ENCODE peak calls at places on chromosomes 16 and 17, in ten cellular contexts. B is mucosa of descending colon, D is cardiac muscle cell, H is adrenal gland, C is H1, K is PC-3, R is fibroblast of the aortic adventitia, A is AG04449, S is GM20000, O is HFF-Myc. N is an unnamed sample.

GRCh38 chr17:62134397-62134796 is 69.3 kb upstream of the MED13 start:
- DNase-seq in C (no peak), R (peak; percentile 6), O (no peak), B (no peak), H (no peak), K (no peak), D (no peak), A (peak; percentile 21), S (no peak), N (no peak)

GRCh38 chr17:17710728-17711541 is 29.7 kb downstream of the RAI1 start:
- DNase-seq in B (peak; percentile 88), R (peak; percentile 82), A (peak; percentile 67), S (no peak), C (peak; percentile 74), H (peak; percentile 91), O (peak; percentile 81), D (no peak), K (peak; percentile 95), N (peak; percentile 87)

GRCh38 chr16:81730090-81731051 is 48.7 kb upstream of the PLCG2 start:
- DNase-seq in S (peak; percentile 74), D (peak; percentile 90), R (peak; percentile 73), H (peak; percentile 85), C (peak; percentile 99), K (peak; percentile 44), O (peak; percentile 55), B (peak; percentile 91), A (peak; percentile 3), N (peak; percentile 88)

GRCh38 chr17:77049440-77049839 is 91.3 kb upstream of the SEC14L1 start:
- DNase-seq in H (no peak), C (no peak), A (no peak), O (peak; percentile 7), D (peak; percentile 64), R (no peak), K (no peak), B (no peak), S (no peak), N (no peak)

GRCh38 chr17:37824534-37825485 is 80.0 kb upstream of the HNF1B start:
- DNase-seq in R (peak; percentile 71), A (no peak), S (no peak), D (peak; percentile 13), B (no peak), O (peak; percentile 83), K (peak; percentile 63), H (peak; percentile 29), C (no peak), N (peak; percentile 85)

GRCh38 chr16:351804-352520 is 561 bp downstream of the AXIN1 start:
- DNase-seq in K (no peak), S (no peak), R (peak; percentile 18), C (no peak), A (no peak), B (peak; percentile 71), O (no peak), D (peak; percentile 52), H (no peak), N (no peak)

GRCh38 chr17:50763716-50764450 is 3.4 kb downstream of the ANKRD40CL start:
- DNase-seq in B (no peak), K (peak; percentile 29), D (no peak), C (no peak), R (no peak), H (no peak), S (no peak), A (no peak), O (no peak), N (no peak)

GRCh38 chr17:9512323-9513168 is 63.1 kb downstream of the STX8 start:
- DNase-seq in A (peak; percentile 5), D (no peak), S (no peak), H (no peak), K (peak; percentile 71), C (no peak), B (no peak), O (no peak), R (peak; percentile 47), N (peak; percentile 86)

GRCh38 chr17:21124096-21124495 is 2.7 kb upstream of the DHRS7B start:
- DNase-seq in O (no peak), C (no peak), A (no peak), B (no peak), H (no peak), D (no peak), R (no peak), K (peak; percentile 16), S (no peak), N (no peak)

GRCh38 chr17:20235747-20236146 is 226.6 kb downstream of the SPECC1 start:
- DNase-seq in H (no peak), R (no peak), B (no peak), D (no peak), O (no peak), S (no peak), A (no peak), K (no peak), C (no peak), N (no peak)

GRCh38 chr16:69294051-69294450 is 17.1 kb upstream of the VPS4A start:
- DNase-seq in O (no peak), C (no peak), B (no peak), D (no peak), K (no peak), A (no peak), H (no peak), S (no peak), R (no peak), N (no peak)

GRCh38 chr16:21281698-21282389 is 3.8 kb upstream of the CRYM start:
- DNase-seq in A (no peak), K (no peak), H (no peak), B (no peak), R (no peak), O (no peak), S (no peak), D (no peak), C (no peak), N (no peak)

GRCh38 chr17:72362466-72363335 is 241.9 kb downstream of the SOX9 start:
- DNase-seq in D (no peak), C (no peak), S (no peak), O (no peak), R (peak; percentile 53), A (no peak), H (no peak), K (peak; percentile 97), B (no peak), N (peak; percentile 82)

GRCh38 chr16:88489163-88489721 is 36.2 kb downstream of the ZFPM1 start:
- DNase-seq in A (no peak), H (no peak), K (no peak), R (no peak), D (no peak), O (no peak), B (no peak), S (no peak), C (no peak), N (no peak)

GRCh38 chr16:88491001-88491559 is 38.0 kb downstream of the ZFPM1 start:
- DNase-seq in D (no peak), S (no peak), H (no peak), R (no peak), B (no peak), A (no peak), O (no peak), C (no peak), K (no peak), N (no peak)

GRCh38 chr16:88486398-88487123 is 33.5 kb downstream of the ZFPM1 start:
- DNase-seq in O (no peak), D (no peak), B (no peak), A (no peak), K (no peak), S (no peak), C (no peak), R (no peak), H (no peak), N (no peak)

GRCh38 chr16:88487124-88487432 is 34.0 kb downstream of the ZFPM1 start:
- DNase-seq in B (no peak), R (no peak), A (no peak), D (no peak), C (no peak), K (no peak), S (no peak), O (no peak), H (no peak), N (no peak)

GRCh38 chr16:88487920-88488842 is 35.1 kb downstream of the ZFPM1 start:
- DNase-seq in C (no peak), R (no peak), B (peak; percentile 93), K (no peak), D (no peak), H (no peak), A (no peak), O (no peak), S (no peak), N (no peak)
- TF ChIP-seq CTCF in C (peak; percentile 36), R (no peak), B (no peak), K (no peak), D (no peak), H (no peak), A (no peak), O (no peak), S (no peak), N (no peak)

GRCh38 chr17:3602499-3602898 is 6.7 kb downstream of the TRPV1 start:
- DNase-seq in S (peak; percentile 43), R (peak; percentile 36), K (no peak), H (peak; percentile 25), C (peak; percentile 64), A (no peak), B (no peak), O (no peak), D (peak; percentile 59), N (peak; percentile 22)
- TF ChIP-seq CTCF in S (no peak), R (peak; percentile 47), K (peak; percentile 43), H (peak; percentile 37), C (peak; percentile 80), A (no peak), B (no peak), O (peak; percentile 36), D (peak; percentile 38), N (peak; percentile 43)

DNA sequence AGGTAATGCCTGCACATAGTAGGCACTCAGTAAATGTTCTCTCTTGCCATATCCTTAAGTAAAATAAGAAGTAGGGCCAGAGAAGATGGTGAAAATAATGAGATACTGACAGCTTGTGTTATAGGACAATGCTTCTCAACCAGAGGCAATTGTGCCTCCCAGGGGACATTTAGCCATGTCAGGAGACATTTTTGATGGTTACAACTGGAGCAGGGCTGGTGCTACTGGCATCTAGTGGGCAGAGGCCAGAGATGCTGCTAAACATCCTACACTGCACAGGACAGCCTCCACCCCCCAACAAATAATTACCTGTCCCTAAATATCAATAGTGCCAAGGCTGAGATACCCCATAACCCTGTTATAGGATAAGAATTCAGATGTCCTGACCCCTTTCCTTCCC is 1.7 kb downstream of the RAD51D start:
- DNase-seq in S (no peak), O (no peak), K (peak; percentile 50), C (no peak), R (peak; percentile 26), A (no peak), D (no peak), H (no peak), B (no peak), N (peak; percentile 32)
- TF ChIP-seq CTCF in S (no peak), O (peak; percentile 26), K (peak; percentile 65), C (peak; percentile 8), R (peak; percentile 18), A (peak; percentile 31), D (peak; percentile 18), H (no peak), B (no peak), N (peak; percentile 54)

DNA sequence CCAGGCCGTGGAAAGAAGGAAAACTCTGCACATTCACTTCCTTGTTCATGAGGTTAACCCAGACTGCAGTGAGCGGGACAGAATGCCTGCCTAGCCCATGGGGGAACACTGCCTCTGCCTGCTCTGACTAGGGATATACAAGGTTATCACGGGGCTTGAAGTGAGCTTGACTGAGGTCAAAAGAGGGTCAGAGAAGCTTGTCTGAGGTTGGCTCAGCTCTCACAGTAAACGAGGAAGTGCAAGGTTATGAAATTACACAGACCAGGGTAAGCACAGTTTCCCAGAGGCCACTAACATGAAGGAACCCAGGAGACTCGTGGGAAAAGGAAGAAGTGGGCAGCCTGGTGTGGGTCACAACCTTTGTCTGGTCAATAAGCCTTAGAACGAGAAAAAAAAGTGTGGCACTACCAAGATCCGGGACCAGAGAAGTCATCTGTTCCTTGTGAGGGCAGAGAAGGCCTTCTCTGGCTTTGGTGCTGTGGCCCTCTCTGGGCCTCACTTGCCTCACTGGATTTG is 28.8 kb downstream of the HIC1 start:
- DNase-seq in S (peak; percentile 75), H (peak; percentile 63), D (peak; percentile 87), B (peak; percentile 63), A (no peak), R (no peak), C (no peak), K (no peak), O (no peak), N (no peak)
- TF ChIP-seq CTCF in S (no peak), H (no peak), D (no peak), B (no peak), A (no peak), R (no peak), C (no peak), K (no peak), O (no peak), N (no peak)